ENCODE peak calls at places on chromosomes 3 and 15, in eight cellular contexts. One of them, this sample, is unnamed.

GRCh38 chr15:101391981-101392566 is 97.0 kb upstream of the SNRPA1 start:
- DNase-seq in HL-60: no peak
- DNase-seq in AG10803: no peak
- DNase-seq in GM23338: no peak
- DNase-seq in lower leg skin: peak
- DNase-seq in fibroblast of mammary gland: no peak
- DNase-seq in bronchial epithelial cell: no peak
- DNase-seq in brain microvascular endothelial cell: no peak
- DNase-seq in this sample: no peak

GRCh38 chr15:68482246-68482645 is 50.3 kb upstream of the ITGA11 start:
- DNase-seq in lower leg skin: peak
- DNase-seq in bronchial epithelial cell: no peak
- DNase-seq in brain microvascular endothelial cell: no peak
- DNase-seq in fibroblast of mammary gland: no peak
- DNase-seq in GM23338: no peak
- DNase-seq in HL-60: no peak
- DNase-seq in AG10803: no peak
- DNase-seq in this sample: no peak

GRCh38 chr3:28973621-28974020 is 307.2 kb upstream of the RBMS3 start:
- DNase-seq in bronchial epithelial cell: peak
- DNase-seq in lower leg skin: no peak
- DNase-seq in brain microvascular endothelial cell: peak
- DNase-seq in GM23338: no peak
- DNase-seq in fibroblast of mammary gland: no peak
- DNase-seq in AG10803: peak
- DNase-seq in HL-60: no peak
- DNase-seq in this sample: peak

GRCh38 chr15:47756872-47757271 is 39.6 kb downstream of the SEMA6D start:
- DNase-seq in lower leg skin: no peak
- DNase-seq in AG10803: peak
- DNase-seq in fibroblast of mammary gland: peak
- DNase-seq in GM23338: no peak
- DNase-seq in brain microvascular endothelial cell: peak
- DNase-seq in HL-60: no peak
- DNase-seq in bronchial epithelial cell: peak
- DNase-seq in this sample: peak

GRCh38 chr3:13470894-13471574 is 9.1 kb upstream of the HDAC11 start:
- DNase-seq in AG10803: no peak
- DNase-seq in fibroblast of mammary gland: no peak
- DNase-seq in HL-60: no peak
- DNase-seq in GM23338: no peak
- DNase-seq in brain microvascular endothelial cell: no peak
- DNase-seq in lower leg skin: no peak
- DNase-seq in bronchial epithelial cell: peak
- DNase-seq in this sample: no peak

GRCh38 chr3:66140763-66141372 is 79.9 kb upstream of the SLC25A26 start:
- DNase-seq in bronchial epithelial cell: no peak
- DNase-seq in HL-60: no peak
- DNase-seq in AG10803: peak
- DNase-seq in brain microvascular endothelial cell: no peak
- DNase-seq in lower leg skin: no peak
- DNase-seq in GM23338: no peak
- DNase-seq in fibroblast of mammary gland: no peak
- DNase-seq in this sample: no peak

GRCh38 chr15:83904107-83904720 is 250.3 kb downstream of the ADAMTSL3 start:
- DNase-seq in HL-60: no peak
- DNase-seq in AG10803: peak
- DNase-seq in lower leg skin: no peak
- DNase-seq in brain microvascular endothelial cell: no peak
- DNase-seq in bronchial epithelial cell: no peak
- DNase-seq in GM23338: no peak
- DNase-seq in fibroblast of mammary gland: peak
- DNase-seq in this sample: peak

GRCh38 chr3:140724856-140725812 is 47.3 kb downstream of the TRIM42 start:
- DNase-seq in bronchial epithelial cell: no peak
- DNase-seq in brain microvascular endothelial cell: no peak
- DNase-seq in HL-60: no peak
- DNase-seq in AG10803: no peak
- DNase-seq in GM23338: no peak
- DNase-seq in fibroblast of mammary gland: no peak
- DNase-seq in lower leg skin: no peak
- DNase-seq in this sample: no peak

GRCh38 chr3:132343018-132343612 is 25.9 kb downstream of the ACP3 start:
- DNase-seq in GM23338: peak
- DNase-seq in lower leg skin: no peak
- DNase-seq in brain microvascular endothelial cell: peak
- DNase-seq in AG10803: peak
- DNase-seq in bronchial epithelial cell: peak
- DNase-seq in fibroblast of mammary gland: peak
- DNase-seq in HL-60: peak
- DNase-seq in this sample: no peak

GRCh38 chr15:74957301-74958035 is 896 bp upstream of the RPP25 start:
- DNase-seq in GM23338: peak
- DNase-seq in lower leg skin: peak
- DNase-seq in HL-60: no peak
- DNase-seq in AG10803: peak
- DNase-seq in bronchial epithelial cell: no peak
- DNase-seq in fibroblast of mammary gland: peak
- DNase-seq in brain microvascular endothelial cell: no peak
- DNase-seq in this sample: peak

GRCh38 chr15:41789662-41790061 is 15.4 kb downstream of the MAPKBP1 start:
- DNase-seq in fibroblast of mammary gland: no peak
- DNase-seq in bronchial epithelial cell: no peak
- DNase-seq in lower leg skin: no peak
- DNase-seq in HL-60: no peak
- DNase-seq in brain microvascular endothelial cell: no peak
- DNase-seq in GM23338: no peak
- DNase-seq in AG10803: no peak
- DNase-seq in this sample: no peak

GRCh38 chr3:105708980-105709379 is 159.8 kb downstream of the CBLB start:
- DNase-seq in HL-60: no peak
- DNase-seq in brain microvascular endothelial cell: no peak
- DNase-seq in bronchial epithelial cell: no peak
- DNase-seq in fibroblast of mammary gland: no peak
- DNase-seq in AG10803: no peak
- DNase-seq in lower leg skin: no peak
- DNase-seq in GM23338: no peak
- DNase-seq in this sample: no peak

GRCh38 chr3:113804701-113805100 is 33.9 kb upstream of the GRAMD1C start:
- DNase-seq in AG10803: no peak
- DNase-seq in fibroblast of mammary gland: no peak
- DNase-seq in GM23338: no peak
- DNase-seq in bronchial epithelial cell: no peak
- DNase-seq in HL-60: no peak
- DNase-seq in lower leg skin: no peak
- DNase-seq in brain microvascular endothelial cell: no peak
- DNase-seq in this sample: no peak

GRCh38 chr3:67947808-67948508 is 293.5 kb upstream of the SUCLG2 start:
- DNase-seq in fibroblast of mammary gland: no peak
- DNase-seq in AG10803: no peak
- DNase-seq in bronchial epithelial cell: no peak
- DNase-seq in brain microvascular endothelial cell: no peak
- DNase-seq in lower leg skin: no peak
- DNase-seq in HL-60: no peak
- DNase-seq in GM23338: peak
- DNase-seq in this sample: no peak

GRCh38 chr3:196336319-196337145 is 1.7 kb downstream of the TM4SF19 start:
- DNase-seq in HL-60: no peak
- DNase-seq in AG10803: no peak
- DNase-seq in bronchial epithelial cell: peak
- DNase-seq in GM23338: no peak
- DNase-seq in brain microvascular endothelial cell: no peak
- DNase-seq in fibroblast of mammary gland: peak
- DNase-seq in lower leg skin: no peak
- DNase-seq in this sample: peak

GRCh38 chr15:46293550-46293949 is 658.7 kb downstream of the SQOR start:
- DNase-seq in HL-60: no peak
- DNase-seq in GM23338: peak
- DNase-seq in bronchial epithelial cell: peak
- DNase-seq in AG10803: no peak
- DNase-seq in fibroblast of mammary gland: no peak
- DNase-seq in brain microvascular endothelial cell: no peak
- DNase-seq in lower leg skin: no peak
- DNase-seq in this sample: no peak
- TF ChIP-seq CTCF in HL-60: no peak
- TF ChIP-seq CTCF in GM23338: peak
- TF ChIP-seq CTCF in bronchial epithelial cell: no peak
- TF ChIP-seq CTCF in AG10803: no peak
- TF ChIP-seq CTCF in fibroblast of mammary gland: no peak
- TF ChIP-seq CTCF in brain microvascular endothelial cell: no peak
- TF ChIP-seq CTCF in lower leg skin: no peak
- TF ChIP-seq CTCF in this sample: no peak

DNA sequence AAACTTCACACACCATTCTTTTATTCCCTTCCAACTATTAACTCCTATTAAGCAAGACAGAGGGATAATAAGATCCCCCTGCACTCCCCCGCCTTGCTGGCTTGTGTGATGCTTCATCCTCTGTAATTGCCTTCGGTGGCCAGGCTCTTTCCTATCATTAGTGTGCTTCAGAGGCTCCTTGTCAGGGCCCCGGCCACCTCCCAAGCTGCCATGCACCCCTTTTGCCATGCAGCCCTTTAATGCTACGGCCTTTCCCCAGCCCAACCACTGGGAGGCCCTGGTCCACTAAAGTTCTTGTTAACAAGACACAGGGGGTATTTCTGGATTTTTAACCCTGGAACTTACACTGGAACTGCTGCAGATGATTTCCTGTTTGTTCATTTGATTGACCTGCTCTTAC is 175.9 kb upstream of the TOPAZ1 start:
- DNase-seq in GM23338: peak
- DNase-seq in AG10803: no peak
- DNase-seq in fibroblast of mammary gland: no peak
- DNase-seq in HL-60: no peak
- DNase-seq in brain microvascular endothelial cell: no peak
- DNase-seq in lower leg skin: peak
- DNase-seq in bronchial epithelial cell: no peak
- DNase-seq in this sample: no peak
- TF ChIP-seq CTCF in GM23338: peak
- TF ChIP-seq CTCF in AG10803: peak
- TF ChIP-seq CTCF in fibroblast of mammary gland: no peak
- TF ChIP-seq CTCF in HL-60: no peak
- TF ChIP-seq CTCF in brain microvascular endothelial cell: peak
- TF ChIP-seq CTCF in lower leg skin: no peak
- TF ChIP-seq CTCF in bronchial epithelial cell: no peak
- TF ChIP-seq CTCF in this sample: no peak

GRCh38 chr3:118408431-118408830 is 626.2 kb downstream of the IGSF11 start:
- DNase-seq in fibroblast of mammary gland: no peak
- DNase-seq in HL-60: no peak
- DNase-seq in lower leg skin: no peak
- DNase-seq in AG10803: no peak
- DNase-seq in brain microvascular endothelial cell: no peak
- DNase-seq in GM23338: no peak
- DNase-seq in bronchial epithelial cell: peak
- DNase-seq in this sample: no peak

DNA sequence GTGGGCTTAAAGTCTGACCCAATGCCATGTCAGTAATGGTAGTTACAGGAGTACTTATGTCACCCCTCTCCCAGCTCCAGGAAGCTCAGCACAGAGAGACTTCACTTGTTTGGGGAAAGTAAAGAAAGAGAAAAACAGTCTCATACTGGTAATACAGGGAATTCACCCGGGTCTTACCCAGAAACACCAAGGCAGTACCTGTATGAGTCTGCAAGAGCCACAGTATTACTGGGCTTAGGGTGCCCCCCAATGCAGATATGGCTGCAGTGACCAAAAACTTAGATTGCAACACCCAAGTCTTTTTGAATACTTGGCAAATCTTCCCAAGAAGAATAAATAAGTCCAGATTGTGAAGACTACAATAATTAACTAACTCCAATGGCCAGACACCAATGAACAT is 622.1 kb downstream of the IGSF11 start:
- DNase-seq in lower leg skin: no peak
- DNase-seq in bronchial epithelial cell: no peak
- DNase-seq in GM23338: no peak
- DNase-seq in fibroblast of mammary gland: no peak
- DNase-seq in brain microvascular endothelial cell: no peak
- DNase-seq in AG10803: no peak
- DNase-seq in HL-60: no peak
- DNase-seq in this sample: no peak
- TF ChIP-seq CTCF in lower leg skin: no peak
- TF ChIP-seq CTCF in bronchial epithelial cell: no peak
- TF ChIP-seq CTCF in GM23338: no peak
- TF ChIP-seq CTCF in fibroblast of mammary gland: no peak
- TF ChIP-seq CTCF in brain microvascular endothelial cell: no peak
- TF ChIP-seq CTCF in AG10803: no peak
- TF ChIP-seq CTCF in HL-60: no peak
- TF ChIP-seq CTCF in this sample: no peak

DNA sequence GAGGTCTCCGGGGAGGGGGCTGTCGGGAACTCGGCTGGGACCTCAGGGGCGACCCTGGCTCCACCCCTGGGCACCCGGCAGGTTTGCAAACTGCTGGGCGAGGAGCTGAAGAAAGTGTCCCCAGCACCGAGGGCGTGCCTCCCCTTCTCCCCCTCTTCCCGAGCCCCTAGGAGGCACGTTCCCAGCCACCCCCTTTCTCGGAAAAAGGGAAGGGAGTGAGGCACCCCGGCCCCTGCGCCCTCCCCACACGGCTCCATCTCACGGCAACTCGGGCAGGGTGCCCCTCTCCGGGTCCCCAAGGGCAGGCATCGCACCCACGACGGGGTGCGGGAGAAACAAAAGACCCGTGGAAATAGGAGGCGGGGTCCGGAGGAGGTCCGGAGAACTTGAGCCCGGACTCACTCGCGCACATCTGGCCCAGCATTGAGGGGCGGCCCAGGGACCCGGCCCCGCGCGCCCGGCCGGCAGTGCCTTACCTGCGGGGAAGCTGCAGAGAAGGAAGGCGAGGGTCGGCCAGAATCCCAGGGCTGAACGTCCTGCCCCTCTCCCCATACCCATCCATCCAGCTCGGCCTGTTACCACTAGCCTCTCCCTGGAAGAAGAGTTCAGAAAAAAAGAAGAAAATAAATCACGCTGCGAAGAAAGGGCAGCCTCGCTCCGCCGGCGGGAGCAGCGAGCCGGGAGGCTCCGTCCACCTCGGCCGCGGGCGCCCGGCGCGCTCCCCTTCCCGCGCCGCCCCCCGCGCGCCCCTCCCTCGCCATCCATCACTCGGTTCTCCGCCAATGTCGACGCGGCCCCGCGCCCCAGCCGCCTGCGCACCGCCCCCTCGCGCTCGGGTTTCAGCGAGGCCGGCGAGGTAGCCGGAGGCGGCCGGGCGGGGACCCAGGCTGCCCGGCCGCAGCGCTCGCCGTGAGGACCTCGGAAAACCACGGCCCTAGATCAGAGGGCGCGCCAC is 16.3 kb downstream of the RGMA start:
- DNase-seq in HL-60: no peak
- DNase-seq in lower leg skin: peak
- DNase-seq in brain microvascular endothelial cell: peak
- DNase-seq in AG10803: peak
- DNase-seq in bronchial epithelial cell: peak
- DNase-seq in fibroblast of mammary gland: peak
- DNase-seq in GM23338: peak
- DNase-seq in this sample: peak
- TF ChIP-seq CTCF in HL-60: no peak
- TF ChIP-seq CTCF in lower leg skin: no peak
- TF ChIP-seq CTCF in brain microvascular endothelial cell: no peak
- TF ChIP-seq CTCF in AG10803: no peak
- TF ChIP-seq CTCF in bronchial epithelial cell: no peak
- TF ChIP-seq CTCF in fibroblast of mammary gland: no peak
- TF ChIP-seq CTCF in GM23338: no peak
- TF ChIP-seq CTCF in this sample: no peak